ENCODE peak calls at places on chromosome 4, in nine cellular contexts. C is lower lobe of right lung; A is H9; J is IMR-90; M is activated B cell treated with CpG ODN at 0.5 μM for 24 hours; N is RWPE1; V is fibroblast of villous mesenchyme; D is right lobe of liver; W is CD4-positive, alpha-beta T cell. F is an unnamed sample.

GRCh38 chr4:109206610-109207009 is 95.8 kb downstream of the COL25A1 start:
- DNase-seq in W (no peak), J (no peak), M (no peak), N (no peak), A (no peak), V (no peak), D (no peak), C (no peak), F (no peak)

GRCh38 chr4:30716158-30716557 is 4.0 kb upstream of the PCDH7 start:
- DNase-seq in N (peak), C (no peak), J (peak), V (peak), M (no peak), A (no peak), D (no peak), W (no peak), F (no peak)

GRCh38 chr4:56755901-56756300 is 65.6 kb downstream of the SPINK2 start:
- DNase-seq in N (no peak), V (peak), C (no peak), J (no peak), D (no peak), W (no peak), M (no peak), A (no peak), F (no peak)

GRCh38 chr4:4492161-4492847 is 49.5 kb downstream of the STX18 start:
- DNase-seq in C (no peak), N (peak), V (peak), W (no peak), A (no peak), D (no peak), J (peak), M (no peak), F (no peak)

GRCh38 chr4:20625460-20625859 is 74.8 kb upstream of the PACRGL start:
- DNase-seq in W (no peak), J (no peak), C (peak), M (no peak), A (no peak), V (no peak), N (no peak), D (no peak), F (no peak)

GRCh38 chr4:156889616-156890594 is 81.7 kb downstream of the PDGFC start:
- DNase-seq in J (peak), D (no peak), A (no peak), V (peak), N (no peak), M (no peak), C (no peak), W (no peak), F (no peak)

GRCh38 chr4:8473198-8473919 is 32.8 kb downstream of the TRMT44 start:
- DNase-seq in D (no peak), M (no peak), J (no peak), N (no peak), W (no peak), V (no peak), C (no peak), A (peak), F (no peak)

GRCh38 chr4:6446538-6447451 is 25.6 kb downstream of the PPP2R2C start:
- DNase-seq in J (no peak), C (no peak), M (no peak), N (no peak), D (no peak), V (no peak), A (no peak), W (no peak), F (no peak)

GRCh38 chr4:58732973-58733372 is 1622.8 kb upstream of the IGFBP7 start:
- DNase-seq in C (no peak), V (no peak), N (no peak), M (no peak), J (no peak), A (no peak), D (no peak), W (no peak), F (no peak)
- TF ChIP-seq CTCF in C (no peak), V (no peak), N (peak), M (no peak), J (peak), A (peak), D (no peak), W (no peak), F (peak)

GRCh38 chr4:145815626-145816025 is 123.0 kb downstream of the ZNF827 start:
- DNase-seq in V (no peak), M (no peak), C (no peak), D (no peak), N (no peak), A (no peak), J (peak), W (no peak), F (no peak)

GRCh38 chr4:145812902-145813301 is 125.7 kb downstream of the ZNF827 start:
- DNase-seq in N (peak), D (no peak), J (no peak), M (no peak), W (no peak), C (no peak), A (no peak), V (no peak), F (no peak)

GRCh38 chr4:145816091-145816490 is 122.5 kb downstream of the ZNF827 start:
- DNase-seq in W (no peak), N (no peak), J (no peak), A (no peak), C (no peak), M (no peak), D (no peak), V (no peak), F (no peak)

GRCh38 chr4:145814246-145814645 is 124.4 kb downstream of the ZNF827 start:
- DNase-seq in W (no peak), C (no peak), M (no peak), J (no peak), V (no peak), N (no peak), D (no peak), A (no peak), F (no peak)

DNA sequence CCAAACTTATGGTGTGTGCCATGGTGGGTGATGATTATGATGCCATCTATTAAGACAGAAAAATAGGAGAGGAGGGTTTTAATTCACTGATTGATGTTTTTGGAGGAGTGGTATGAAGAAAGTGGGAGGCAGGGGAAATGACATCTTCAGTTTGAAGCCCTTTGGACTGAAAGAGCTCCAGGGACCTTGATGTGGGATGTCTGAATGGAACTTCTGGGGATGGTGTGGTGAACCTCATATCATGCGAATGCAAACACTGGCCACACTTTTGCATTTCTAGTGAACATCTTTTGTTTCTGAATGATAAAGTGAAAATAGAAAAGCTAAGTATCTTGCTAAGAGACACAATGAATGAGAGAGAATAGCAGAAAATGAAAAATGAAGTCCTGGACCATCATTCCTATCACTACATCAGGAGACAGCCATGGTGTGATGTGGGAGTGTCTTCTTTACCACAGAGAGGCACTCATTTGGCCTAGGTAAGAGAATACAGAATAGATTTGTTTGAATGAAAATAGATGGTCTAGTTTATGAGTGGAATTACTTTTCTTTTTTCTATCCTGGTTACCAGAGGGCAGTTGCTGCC is 123.5 kb downstream of the ZNF827 start:
- DNase-seq in A (no peak), V (no peak), C (no peak), J (no peak), W (no peak), D (no peak), N (no peak), M (no peak), F (no peak)
- TF ChIP-seq CTCF in A (no peak), V (no peak), C (no peak), J (no peak), W (no peak), D (no peak), N (no peak), M (no peak), F (no peak)

GRCh38 chr4:129488427-129488826 is 392.5 kb downstream of the C4orf33 start:
- DNase-seq in N (no peak), C (no peak), J (no peak), V (no peak), D (no peak), M (no peak), W (no peak), A (no peak), F (no peak)
- TF ChIP-seq CTCF in N (no peak), C (no peak), J (no peak), V (no peak), D (no peak), M (no peak), W (no peak), A (no peak), F (no peak)

GRCh38 chr4:182309877-182310276 is 66.7 kb downstream of the TENM3 start:
- DNase-seq in V (no peak), J (no peak), A (no peak), D (no peak), W (no peak), C (no peak), M (no peak), N (no peak), F (no peak)

GRCh38 chr4:182303847-182304246 is 60.6 kb downstream of the TENM3 start:
- DNase-seq in D (no peak), W (no peak), M (no peak), N (no peak), C (no peak), A (no peak), J (no peak), V (no peak), F (no peak)

GRCh38 chr4:182307746-182308145 is 64.5 kb downstream of the TENM3 start:
- DNase-seq in C (no peak), M (no peak), A (no peak), W (no peak), V (peak), D (no peak), N (peak), J (peak), F (no peak)

GRCh38 chr4:182310316-182310715 is 67.1 kb downstream of the TENM3 start:
- DNase-seq in A (no peak), D (no peak), C (no peak), M (no peak), W (no peak), V (peak), N (no peak), J (peak), F (no peak)

GRCh38 chr4:182306792-182307507 is 63.7 kb downstream of the TENM3 start:
- DNase-seq in J (peak), M (no peak), A (no peak), D (no peak), V (peak), C (no peak), N (peak), W (no peak), F (no peak)
- TF ChIP-seq CTCF in J (peak), M (no peak), A (no peak), D (peak), V (peak), C (no peak), N (no peak), W (no peak), F (no peak)